ENCODE peak calls at places on chromosomes 13 and 19, in five cellular contexts. K is CD8-positive, alpha-beta memory T cell; Y is GM23248; I is IMR-90; N is astrocyte. A is an unnamed sample. For H3K36me3, the result is how much of the 10 kb centered on the place peaks cover.

GRCh38 chr13:82214341-82214740 is 1667.9 kb downstream of the SLITRK1 start:
- DNase-seq in Y (no peak), K (no peak), I (no peak), N (no peak), A (no peak)

GRCh38 chr19:602391-603301 is 13.0 kb downstream of the HCN2 start:
- DNase-seq in K (no peak), Y (no peak), I (no peak), N (no peak), A (no peak)

GRCh38 chr13:23159205-23159586 is 21.6 kb upstream of the SGCG start:
- DNase-seq in I (peak), N (peak), Y (peak), K (no peak), A (peak)

GRCh38 chr13:72970956-72971355 is 87.8 kb upstream of the KLF5 start:
- DNase-seq in Y (peak), I (peak), K (no peak), N (peak), A (no peak)

GRCh38 chr13:33087091-33087490 is 70.9 kb downstream of the KL start:
- DNase-seq in N (peak), I (no peak), Y (no peak), K (no peak), A (no peak)

GRCh38 chr13:30431269-30431950 is 9.1 kb downstream of the UBE2L5 start:
- DNase-seq in Y (peak), N (peak), K (no peak), I (peak), A (no peak)

GRCh38 chr13:94305463-94305862 is 174.0 kb downstream of the DCT start:
- DNase-seq in K (no peak), I (peak), N (peak), Y (peak), A (peak)

GRCh38 chr19:8500158-8500557 is 2.3 kb downstream of the PRAM1 start:
- DNase-seq in I (no peak), Y (no peak), K (no peak), N (no peak), A (no peak)

GRCh38 chr13:33509642-33510229 is 224.2 kb upstream of the STARD13 start:
- DNase-seq in Y (peak), I (no peak), K (no peak), N (peak), A (peak)

GRCh38 chr13:72864142-72865035 is 82.5 kb downstream of the PIBF1 start:
- DNase-seq in K (no peak), Y (peak), I (peak), N (peak), A (peak)

GRCh38 chr13:109874444-109874920 is 88.1 kb upstream of the IRS2 start:
- DNase-seq in N (no peak), Y (no peak), K (no peak), I (no peak), A (no peak)

GRCh38 chr19:49761625-49762311 is 1.3 kb downstream of the TSKS start:
- DNase-seq in Y (peak), K (no peak), N (no peak), I (peak), A (no peak)

GRCh38 chr13:55554741-55555140 is 1586.0 kb upstream of the PRR20A start:
- DNase-seq in Y (no peak), N (no peak), K (no peak), I (no peak), A (no peak)

GRCh38 chr13:42110410-42111155 is 62.1 kb downstream of the DGKH start:
- DNase-seq in K (peak), I (peak), N (peak), Y (peak), A (no peak)

GRCh38 chr13:40622761-40623160 is 43.7 kb downstream of the FOXO1 start:
- DNase-seq in I (no peak), N (no peak), Y (no peak), K (no peak), A (no peak)

GRCh38 chr13:73849292-73849691 is 284.9 kb downstream of the KLF12 start:
- DNase-seq in Y (peak), K (no peak), N (peak), I (peak), A (peak)

GRCh38 chr13:58587183-58587582 is 955.6 kb downstream of the PCDH17 start:
- DNase-seq in N (no peak), K (no peak), I (no peak), Y (no peak), A (no peak)

GRCh38 chr13:26957163-26957562 is 196.6 kb upstream of the GPR12 start:
- DNase-seq in Y (no peak), N (no peak), K (no peak), I (no peak), A (no peak)

GRCh38 chr13:37954191-37954590 is 84.6 kb upstream of the TRPC4 start:
- DNase-seq in N (no peak), Y (no peak), K (no peak), I (no peak), A (no peak)

GRCh38 chr19:11418518-11419506 is at the start of gene RGL3:
- DNase-seq in Y (peak), N (no peak), K (no peak), I (no peak), A (peak)

GRCh38 chr19:20969498-20969897 is 46.4 kb downstream of the ZNF85 start:
- DNase-seq in I (no peak), N (no peak), K (no peak), Y (no peak), A (no peak)

GRCh38 chr13:28401303-28402056 is 93.4 kb downstream of the FLT1 start:
- DNase-seq in Y (peak), K (no peak), I (peak), N (peak), A (no peak)

GRCh38 chr19:18046066-18046718 is 38.2 kb downstream of the ARRDC2 start:
- DNase-seq in K (no peak), Y (peak), N (peak), I (peak), A (peak)

GRCh38 chr19:46298477-46299003 is 1.7 kb downstream of the HIF3A start:
- DNase-seq in I (no peak), Y (no peak), N (no peak), K (no peak), A (no peak)
- H3K4me3 ChIP-seq in I (no peak), Y (peak), N (no peak), K (no peak), A (no peak)

DNA sequence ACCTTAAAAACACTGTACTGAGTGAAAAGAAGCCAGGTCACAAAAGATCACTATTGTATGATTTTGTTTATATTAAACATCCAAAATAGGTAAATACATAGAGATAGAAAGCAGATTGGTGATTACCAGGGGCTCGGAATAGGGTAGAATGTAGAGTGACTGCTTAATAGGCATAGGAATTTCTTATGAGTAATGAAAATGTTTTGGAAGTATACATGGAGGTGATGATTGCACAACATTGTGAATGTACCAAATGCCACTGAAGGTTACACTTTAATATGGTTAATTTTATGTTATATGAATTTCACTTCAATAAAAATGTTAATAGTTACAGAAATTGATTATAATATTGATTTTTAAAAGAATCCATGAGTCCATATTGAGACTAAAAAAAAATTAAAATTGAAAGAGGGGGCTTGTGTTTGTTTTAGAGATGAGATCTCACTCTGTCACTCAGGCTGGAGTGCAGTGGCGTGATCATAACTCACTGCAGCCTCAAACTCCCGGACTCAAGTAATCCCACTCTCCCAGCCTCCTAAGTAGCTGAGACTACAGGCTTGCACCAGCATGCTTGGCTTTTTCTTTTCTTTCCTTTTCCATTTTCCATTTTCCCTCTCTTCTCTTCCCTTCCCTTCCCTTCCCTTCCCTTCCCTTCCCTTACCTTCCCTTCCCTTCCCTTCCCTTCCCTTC is 85.1 kb downstream of the FNDC3A start:
- DNase-seq in N (no peak), K (no peak), Y (peak), I (peak), A (no peak)
- H3K36me3 ChIP-seq in N (under half), K (under half), Y (under half), I (under half), A (under half)

DNA sequence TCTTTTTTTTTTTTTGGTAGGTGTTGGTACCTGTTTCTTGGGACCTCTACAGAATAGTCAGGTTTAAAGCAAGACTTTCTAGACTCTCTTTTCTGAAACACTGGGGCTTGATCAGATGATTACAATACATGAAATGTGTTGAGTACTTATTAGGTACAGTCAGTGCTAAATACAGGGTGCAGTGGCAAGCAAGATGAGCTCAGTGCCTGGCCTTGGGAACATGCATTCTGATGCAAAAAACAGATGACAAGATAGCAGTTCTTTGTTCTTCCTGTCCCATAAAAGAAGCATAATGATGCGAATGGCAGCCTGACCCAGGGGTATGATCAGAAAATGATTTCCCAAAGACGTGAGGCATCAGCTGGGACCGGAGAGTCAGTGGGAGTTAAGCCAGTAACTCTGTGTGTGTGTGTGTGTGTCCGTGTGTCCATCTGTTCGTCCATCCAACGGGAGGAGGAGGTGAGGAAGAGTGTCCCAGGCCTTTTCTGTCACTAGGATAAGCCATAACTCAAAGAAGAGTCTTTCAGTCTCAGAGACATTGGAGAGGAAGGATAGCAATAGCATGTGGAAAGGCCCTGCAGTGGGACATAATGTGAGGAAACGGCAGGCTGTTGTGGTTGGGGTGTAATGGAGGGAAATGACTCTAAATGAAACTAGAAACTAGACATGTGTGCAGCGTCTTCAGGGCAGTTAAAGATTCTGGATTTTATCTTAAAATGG is 32.2 kb downstream of the SLAIN1 start:
- DNase-seq in N (no peak), I (no peak), K (no peak), Y (no peak), A (no peak)
- H3K4me3 ChIP-seq in N (no peak), I (no peak), K (no peak), Y (no peak), A (no peak)

GRCh38 chr19:16801599-16801998 is 27.6 kb upstream of the SIN3B start:
- DNase-seq in Y (peak), N (peak), I (peak), K (no peak), A (peak)

GRCh38 chr19:16799740-16800139 is 29.5 kb upstream of the SIN3B start:
- DNase-seq in I (no peak), N (no peak), K (no peak), Y (no peak), A (no peak)

GRCh38 chr19:16807416-16808274 is 21.6 kb upstream of the SIN3B start:
- DNase-seq in I (no peak), K (no peak), Y (no peak), N (no peak), A (no peak)

GRCh38 chr19:16804176-16804575 is 25.0 kb upstream of the SIN3B start:
- DNase-seq in Y (no peak), I (no peak), K (no peak), N (no peak), A (no peak)
- H3K36me3 ChIP-seq in Y (under half), I (under half), K (under half), N (under half), A (under half)

DNA sequence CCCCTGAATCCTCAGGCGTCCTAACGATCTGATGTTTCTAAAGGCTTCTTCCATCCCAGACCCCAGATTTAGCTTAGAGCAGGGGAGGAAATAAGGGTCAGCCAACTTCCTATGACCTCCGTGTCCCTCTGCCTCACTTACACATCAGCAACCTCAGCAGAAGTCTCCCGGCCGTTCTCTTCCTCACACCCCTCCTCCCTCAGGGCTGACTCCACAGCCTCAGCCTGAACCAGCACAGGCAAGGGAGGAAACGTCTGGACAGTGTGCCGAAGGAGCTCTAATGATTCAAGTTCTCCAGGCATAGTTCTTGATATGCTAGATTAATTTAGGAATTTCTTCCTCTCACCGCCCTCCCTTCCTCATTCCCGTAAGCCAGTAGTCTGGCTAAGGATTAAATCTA is 121.4 kb downstream of the NUFIP1 start:
- DNase-seq in Y (no peak), K (no peak), N (no peak), I (no peak), A (no peak)
- H3K4me3 ChIP-seq in Y (no peak), K (no peak), N (no peak), I (no peak), A (no peak)

DNA sequence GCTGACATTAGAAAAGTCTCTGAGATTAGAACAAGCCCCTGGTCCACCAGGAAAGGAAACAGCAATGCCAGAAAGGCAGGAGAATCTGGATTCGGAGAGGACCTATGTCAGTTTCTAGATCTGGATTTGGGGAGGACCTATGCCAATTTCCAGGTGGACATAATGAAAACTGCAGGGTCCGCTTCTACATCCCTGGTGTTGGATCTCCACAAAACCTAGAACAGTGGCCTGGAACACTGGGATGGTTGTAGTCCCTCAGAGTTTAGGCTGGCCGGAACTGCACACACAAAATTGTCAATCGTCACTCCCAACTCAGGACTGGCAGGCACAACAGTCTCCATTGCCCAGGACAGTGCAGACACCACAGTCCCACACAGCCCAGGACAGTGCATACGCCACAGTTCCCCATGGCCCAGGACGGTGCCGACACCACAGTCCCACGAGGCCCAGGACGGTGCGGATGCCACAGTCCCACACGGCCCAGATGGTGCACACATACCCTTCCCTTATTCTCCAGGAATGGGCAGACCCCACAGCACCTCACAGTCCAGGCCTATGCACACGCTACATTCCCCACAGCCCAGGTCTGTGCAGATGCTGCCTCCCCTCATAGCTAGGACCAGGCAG is 341.7 kb downstream of the UQCRFS1 start:
- DNase-seq in K (no peak), I (no peak), Y (no peak), N (no peak), A (no peak)
- H3K36me3 ChIP-seq in K (under half), I (under half), Y (under half), N (under half), A (under half)

DNA sequence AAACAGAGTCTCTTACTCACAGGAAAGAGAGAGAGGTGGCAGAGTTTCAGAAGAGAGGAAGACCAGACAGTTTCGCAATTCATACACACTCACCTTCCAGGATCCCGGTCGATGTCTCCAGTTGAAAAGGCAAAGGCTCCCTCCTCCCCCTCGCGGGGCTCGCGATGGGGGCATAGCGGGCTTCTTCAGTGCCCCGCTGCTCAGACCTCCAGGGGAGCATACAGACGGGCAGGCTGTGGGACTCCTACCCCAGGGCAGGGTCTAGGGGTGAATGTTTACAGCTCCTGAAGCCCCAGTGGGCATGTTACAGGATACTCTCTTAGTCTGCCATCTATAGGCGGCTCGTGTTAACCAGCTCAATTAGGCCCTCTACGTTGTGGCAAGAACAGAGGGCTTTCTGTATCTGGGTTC is 139.2 kb downstream of the SLITRK5 start:
- DNase-seq in N (no peak), Y (no peak), K (no peak), I (no peak), A (no peak)
- H3K4me3 ChIP-seq in N (no peak), Y (no peak), K (no peak), I (no peak), A (no peak)

A was measured in MG63.